ENCODE peak calls at places on chromosome 21, in ten cellular contexts. N is AG04450; Y is CD4-positive, alpha-beta memory T cell; E is GM23248; T is left lung; A is body of pancreas; O is MM.1S; M is Peyer's patch; R is thoracic aorta; C is tibial nerve. I is an unnamed sample. For H3K27me3, the result is how much of the 10 kb centered on the place peaks cover.

GRCh38 chr21:17901458-17902092 is 82.4 kb upstream of the C21orf91 start:
- DNase-seq in M (no peak), Y (no peak), A (no peak), R (no peak), C (no peak), O (no peak), N (no peak), T (no peak), E (peak), I (no peak)

GRCh38 chr21:39694750-39695149 is 50.2 kb upstream of the IGSF5 start:
- DNase-seq in O (no peak), N (no peak), T (no peak), Y (no peak), R (no peak), M (no peak), C (no peak), E (no peak), A (no peak), I (no peak)

GRCh38 chr21:32135401-32136363 is 143.2 kb downstream of the MIS18A start:
- DNase-seq in N (no peak), C (no peak), Y (no peak), M (no peak), O (peak), A (no peak), T (no peak), R (peak), E (peak), I (no peak)

GRCh38 chr21:20257052-20257451 is 741.2 kb upstream of the NCAM2 start:
- DNase-seq in N (no peak), E (no peak), O (no peak), C (no peak), T (no peak), A (no peak), M (no peak), Y (no peak), R (no peak), I (no peak)

GRCh38 chr21:44701541-44701940 is 4.6 kb downstream of the KRTAP10-12 start:
- DNase-seq in Y (no peak), M (no peak), A (no peak), T (no peak), E (no peak), C (no peak), N (no peak), O (no peak), R (no peak), I (no peak)

GRCh38 chr21:31914472-31914871 is 41.7 kb downstream of the HUNK start:
- DNase-seq in Y (no peak), O (no peak), R (no peak), A (no peak), T (no peak), E (peak), M (no peak), C (no peak), N (no peak), I (no peak)

GRCh38 chr21:37793660-37794059 is 122.6 kb downstream of the KCNJ6 start:
- DNase-seq in R (no peak), C (no peak), A (no peak), E (peak), Y (no peak), T (no peak), O (peak), M (no peak), N (no peak), I (no peak)

GRCh38 chr21:28537371-28538079 is 455.2 kb downstream of the LTN1 start:
- DNase-seq in C (no peak), E (peak), O (no peak), N (peak), A (no peak), T (no peak), R (no peak), Y (no peak), M (no peak), I (no peak)

DNA sequence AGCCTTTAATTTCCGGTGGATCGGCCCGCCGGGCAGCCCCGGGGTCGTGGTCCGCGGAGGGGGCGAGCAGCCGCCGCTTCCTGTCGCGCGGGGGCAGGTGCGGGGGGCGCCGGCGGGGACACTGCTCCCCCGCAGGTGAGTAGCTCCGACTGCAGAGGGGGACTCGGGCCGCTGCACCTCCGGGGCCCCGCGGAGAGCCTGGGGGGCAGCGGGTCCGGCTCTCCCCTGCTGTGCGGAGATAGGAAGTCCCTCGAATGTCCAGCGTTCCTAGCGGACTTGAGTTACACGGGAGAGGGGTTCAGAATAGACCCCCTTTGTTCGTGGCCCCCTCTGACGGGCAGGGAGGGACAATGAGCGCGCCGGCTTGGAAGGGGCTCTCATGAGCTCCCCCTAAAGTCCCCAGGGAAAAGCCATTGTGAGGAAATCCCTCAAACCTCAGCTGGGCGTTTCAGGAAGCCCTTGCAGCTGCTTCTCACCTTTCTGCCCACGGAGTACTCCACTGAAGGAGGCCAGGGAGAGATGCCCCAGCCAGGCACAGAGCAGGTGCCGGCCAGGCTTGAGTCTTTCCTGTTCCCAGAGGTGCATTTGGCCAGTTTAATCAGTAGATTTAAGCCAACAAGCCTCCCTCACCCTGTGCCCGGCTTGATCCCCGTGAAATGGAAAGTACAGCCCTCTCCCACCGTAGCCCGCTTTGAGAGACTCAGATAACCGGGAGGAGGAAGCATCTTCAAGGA is 925 bp downstream of the PDE9A start:
- DNase-seq in R (no peak), N (no peak), E (no peak), C (no peak), A (no peak), T (peak), Y (no peak), O (no peak), M (no peak), I (peak)
- H3K4me3 ChIP-seq in R (peak), N (no peak), E (no peak), C (peak), A (peak), T (peak), Y (peak), O (no peak), M (peak), I (peak)

GRCh38 chr21:26966978-26967913 is at the start of gene ADAMTS5:
- DNase-seq in N (no peak), E (peak), T (peak), Y (no peak), C (no peak), R (no peak), A (peak), O (no peak), M (peak), I (no peak)
- H3K27me3 ChIP-seq in N (under half), E (under half), T (under half), Y (under half), C (under half), R (under half), A (under half), O (under half), M (under half), I (under half)

DNA sequence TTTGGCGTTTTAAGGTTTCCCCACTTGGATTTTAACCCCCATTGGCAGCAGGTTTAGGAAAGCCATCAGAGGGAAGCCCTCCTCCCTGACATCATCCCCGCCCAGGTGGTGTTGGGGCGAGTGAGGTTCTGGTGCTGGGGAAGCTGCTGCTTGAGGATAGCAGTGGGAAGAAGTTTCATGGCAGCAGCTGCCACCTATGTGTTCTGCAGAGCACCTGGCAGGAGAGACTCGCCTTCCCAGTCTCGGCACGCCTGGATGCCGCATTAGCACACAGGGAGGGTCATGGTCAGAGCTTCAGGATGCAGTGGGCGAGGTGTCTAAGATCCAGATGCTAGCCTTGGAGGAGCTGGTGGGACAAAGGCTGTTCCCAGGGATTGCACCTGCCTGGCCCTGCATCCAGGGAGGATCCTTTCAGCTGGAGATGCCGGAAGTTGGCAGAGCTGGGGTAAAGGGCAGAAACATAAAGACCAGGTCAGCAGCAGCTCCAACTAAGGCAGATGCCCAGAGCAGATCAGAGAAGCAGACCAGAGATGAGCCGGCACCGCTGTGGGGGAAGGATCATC is 33.9 kb downstream of the ABCG1 start:
- DNase-seq in O (no peak), T (peak), N (no peak), E (no peak), M (no peak), R (no peak), Y (no peak), C (no peak), A (peak), I (no peak)
- H3K27ac ChIP-seq in O (no peak), T (no peak), N (no peak), E (no peak), M (no peak), R (no peak), Y (no peak), C (no peak), A (no peak), I (no peak)

GRCh38 chr21:43274946-43275310 is 106.1 kb downstream of the CRYAA start:
- DNase-seq in O (no peak), M (no peak), N (no peak), T (no peak), A (no peak), R (no peak), Y (no peak), E (no peak), C (no peak), I (no peak)

GRCh38 chr21:43277481-43278351 is 108.9 kb downstream of the CRYAA start:
- DNase-seq in Y (no peak), O (no peak), E (no peak), M (no peak), C (no peak), A (no peak), N (no peak), T (peak), R (no peak), I (no peak)

GRCh38 chr21:43278766-43279577 is 110.2 kb downstream of the CRYAA start:
- DNase-seq in E (no peak), N (no peak), A (no peak), T (no peak), R (no peak), C (no peak), O (no peak), Y (no peak), M (no peak), I (no peak)

GRCh38 chr21:43278359-43278758 is 109.6 kb downstream of the CRYAA start:
- DNase-seq in Y (no peak), T (no peak), A (no peak), E (no peak), C (no peak), O (no peak), M (no peak), R (no peak), N (no peak), I (no peak)

DNA sequence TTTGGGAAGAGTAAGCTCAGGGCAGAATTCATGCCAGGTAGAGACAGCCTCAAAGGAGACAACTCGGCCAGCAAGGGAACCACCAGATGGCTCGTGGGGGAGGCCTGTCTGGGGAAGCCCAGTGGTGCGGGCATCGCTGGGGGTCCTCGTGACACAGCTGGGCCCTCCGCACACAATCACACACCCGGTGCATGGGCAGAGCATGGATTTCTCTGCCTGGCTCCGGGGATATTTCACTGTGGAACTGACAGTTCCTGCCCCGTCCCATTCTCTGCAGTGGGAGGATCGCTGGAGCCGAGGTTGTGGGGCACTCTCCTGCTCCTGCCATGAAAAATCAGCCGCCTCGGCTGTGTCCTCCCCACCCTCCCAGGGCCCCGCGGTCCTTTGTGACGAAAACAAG is 108.0 kb downstream of the CRYAA start:
- DNase-seq in N (no peak), T (no peak), O (no peak), A (no peak), C (no peak), Y (no peak), M (no peak), R (no peak), E (no peak), I (no peak)
- H3K4me3 ChIP-seq in N (no peak), T (no peak), O (no peak), A (no peak), C (no peak), Y (no peak), M (no peak), R (no peak), E (no peak), I (no peak)

GRCh38 chr21:36696390-36696639 is 2.6 kb upstream of the SIM2 start:
- DNase-seq in N (no peak), T (no peak), R (no peak), O (no peak), M (no peak), E (no peak), C (no peak), Y (no peak), A (no peak), I (no peak)

GRCh38 chr21:36699026-36699545 is at the start of gene SIM2:
- DNase-seq in Y (no peak), M (no peak), C (no peak), N (no peak), R (no peak), A (no peak), O (no peak), T (peak), E (peak), I (no peak)

GRCh38 chr21:36696640-36697472 is 2.1 kb upstream of the SIM2 start:
- DNase-seq in T (peak), A (no peak), N (no peak), C (no peak), R (no peak), O (no peak), E (no peak), M (no peak), Y (no peak), I (no peak)

GRCh38 chr21:36698160-36699025 is 522 bp upstream of the SIM2 start:
- DNase-seq in C (no peak), Y (no peak), R (no peak), E (no peak), A (no peak), N (no peak), O (no peak), M (no peak), T (peak), I (no peak)

DNA sequence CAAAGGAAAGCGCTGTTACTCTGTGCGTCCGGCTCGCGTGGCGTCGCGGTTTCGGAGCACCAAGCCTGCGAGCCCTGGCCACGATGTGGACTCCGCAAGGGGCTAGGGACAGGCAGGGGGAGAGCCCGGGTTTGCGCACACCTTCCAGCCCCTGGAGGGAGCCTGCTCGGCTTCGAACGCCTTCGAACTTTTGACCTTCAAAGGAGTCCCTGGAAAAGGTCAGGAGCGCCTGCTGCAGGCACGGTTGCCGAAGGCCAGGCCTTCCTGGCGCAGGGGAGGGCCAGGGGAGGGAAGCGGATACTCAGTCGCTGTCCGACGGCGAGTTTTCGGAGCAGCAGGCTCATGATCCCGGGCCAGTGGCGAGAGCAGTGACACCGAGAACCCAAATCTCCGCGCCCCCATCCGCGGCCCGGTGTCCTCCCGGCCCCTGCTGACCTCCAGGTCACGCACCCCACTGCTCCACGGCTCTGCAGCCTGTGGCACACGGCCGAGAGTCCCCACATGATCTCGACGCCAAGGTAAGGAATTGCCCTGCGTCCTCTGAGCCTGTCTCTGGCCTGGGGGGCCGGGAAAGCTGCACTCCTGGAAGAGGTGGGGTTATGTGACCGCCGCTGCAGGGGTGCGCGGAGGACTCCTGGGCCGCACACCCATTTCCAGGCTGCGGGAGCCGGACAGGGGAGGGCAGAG is 1.3 kb upstream of the SIM2 start:
- DNase-seq in N (no peak), O (no peak), M (no peak), R (no peak), Y (no peak), E (no peak), A (no peak), T (peak), C (no peak), I (no peak)
- H3K27me3 ChIP-seq in N (half or more), O (half or more), M (under half), R (half or more), Y (under half), E (half or more), A (half or more), T (half or more), C (half or more), I (under half)

I was measured in CD4-positive, CD25-positive, alpha-beta regulatory T cell.